ENCODE peak calls at places on chromosome 14, in four cellular contexts. One of them, this sample, is unnamed.

GRCh38 chr14:21268612-21269251 is 510 bp downstream of the HNRNPC start:
- DNase-seq in aorta: no peak
- DNase-seq in NCI-H524: peak
- DNase-seq in WTC11: no peak
- DNase-seq in this sample: no peak

GRCh38 chr14:37899365-37899764 is 303.9 kb downstream of the TTC6 start:
- DNase-seq in aorta: no peak
- DNase-seq in NCI-H524: peak
- DNase-seq in WTC11: no peak
- DNase-seq in this sample: no peak

GRCh38 chr14:64815257-64815656 is 64.5 kb downstream of the SPTB start:
- DNase-seq in aorta: no peak
- DNase-seq in NCI-H524: no peak
- DNase-seq in WTC11: no peak
- DNase-seq in this sample: no peak

GRCh38 chr14:65167072-65167645 is 64.8 kb upstream of the MAX start:
- DNase-seq in aorta: no peak
- DNase-seq in NCI-H524: no peak
- DNase-seq in WTC11: no peak
- DNase-seq in this sample: no peak

GRCh38 chr14:89406941-89407340 is 10.1 kb downstream of the FOXN3 start:
- DNase-seq in aorta: no peak
- DNase-seq in NCI-H524: no peak
- DNase-seq in WTC11: no peak
- DNase-seq in this sample: no peak

GRCh38 chr14:54577977-54578376 is 11.0 kb downstream of the SAMD4A start:
- DNase-seq in aorta: no peak
- DNase-seq in NCI-H524: no peak
- DNase-seq in WTC11: no peak
- DNase-seq in this sample: no peak

GRCh38 chr14:90839024-90839888 is 23.0 kb upstream of the TTC7B start:
- DNase-seq in aorta: peak
- DNase-seq in NCI-H524: no peak
- DNase-seq in WTC11: no peak
- DNase-seq in this sample: no peak

GRCh38 chr14:35533357-35534129 is 421 bp upstream of the INSM2 start:
- DNase-seq in aorta: peak
- DNase-seq in NCI-H524: peak
- DNase-seq in WTC11: peak
- DNase-seq in this sample: peak

GRCh38 chr14:87745507-87746118 is 247.4 kb downstream of the GALC start:
- DNase-seq in aorta: no peak
- DNase-seq in NCI-H524: peak
- DNase-seq in WTC11: peak
- DNase-seq in this sample: peak

GRCh38 chr14:24802236-24802635 is 168.2 kb upstream of the GZMB start:
- DNase-seq in aorta: no peak
- DNase-seq in NCI-H524: no peak
- DNase-seq in WTC11: peak
- DNase-seq in this sample: no peak

GRCh38 chr14:21734457-21735074 is 60.9 kb upstream of the OR4E1 start:
- DNase-seq in aorta: no peak
- DNase-seq in NCI-H524: peak
- DNase-seq in WTC11: no peak
- DNase-seq in this sample: no peak

GRCh38 chr14:101196795-101197590 is 293.5 kb upstream of the RTL1 start:
- DNase-seq in aorta: no peak
- DNase-seq in NCI-H524: no peak
- DNase-seq in WTC11: peak
- DNase-seq in this sample: no peak

GRCh38 chr14:95314609-95315008 is 5.1 kb downstream of the CLMN start:
- DNase-seq in aorta: peak
- DNase-seq in NCI-H524: no peak
- DNase-seq in WTC11: no peak
- DNase-seq in this sample: no peak

GRCh38 chr14:60323199-60323891 is 74.3 kb downstream of the PPM1A start:
- DNase-seq in aorta: no peak
- DNase-seq in NCI-H524: no peak
- DNase-seq in WTC11: no peak
- DNase-seq in this sample: no peak

This sample was measured in NCI-H1417 treated with DMSO at 0.1 percent for 48 hours.